ENCODE peak calls at places on chromosomes 13 and 19, in seven cellular contexts. A is nephron progenitor cell, L is ascending aorta, B is heart left ventricle, W is stomach, I is transverse colon, P is left lung. H is an unnamed sample.
A peak's percentile ranks its signal among the peaks of the same experiment; 100 is the strongest.

GRCh38 chr13:95741584-95742563 is 64.9 kb downstream of the DNAJC3 start:
- DNase-seq in A (no peak), L (no peak), B (no peak), W (no peak), I (no peak), P (no peak), H (no peak)

GRCh38 chr13:74226791-74227475 is 92.7 kb upstream of the KLF12 start:
- DNase-seq in A (no peak), L (no peak), B (no peak), W (no peak), I (no peak), P (no peak), H (no peak)

GRCh38 chr13:79361299-79361698 is 44.8 kb downstream of the RBM26 start:
- DNase-seq in A (no peak), L (no peak), B (no peak), W (no peak), I (no peak), P (no peak), H (no peak)

GRCh38 chr19:18520848-18521691 is 800 bp downstream of the ELL start:
- DNase-seq in A (peak; percentile 54), L (peak; percentile 73), B (peak; percentile 58), W (peak; percentile 50), I (peak; percentile 78), P (peak; percentile 51), H (no peak)

GRCh38 chr19:55113570-55114039 is 3.8 kb downstream of the PPP1R12C start:
- DNase-seq in A (peak; percentile 82), L (peak; percentile 96), B (peak; percentile 97), W (peak; percentile 58), I (peak; percentile 81), P (peak; percentile 82), H (no peak)

GRCh38 chr19:18368504-18369222 is 17.3 kb upstream of the GDF15 start:
- DNase-seq in A (no peak), L (no peak), B (no peak), W (peak; percentile 62), I (no peak), P (peak; percentile 62), H (no peak)

GRCh38 chr19:39171479-39172465 is 25.0 kb upstream of the NCCRP1 start:
- DNase-seq in A (no peak), L (no peak), B (no peak), W (no peak), I (no peak), P (no peak), H (no peak)

GRCh38 chr19:294341-294818 is 3.2 kb upstream of the PLPP2 start:
- DNase-seq in A (peak; percentile 42), L (no peak), B (no peak), W (peak; percentile 25), I (no peak), P (no peak), H (no peak)

GRCh38 chr19:44747739-44748425 is 626 bp upstream of the BCL3 start:
- DNase-seq in A (no peak), L (peak; percentile 78), B (peak; percentile 84), W (peak; percentile 69), I (peak; percentile 84), P (peak; percentile 86), H (peak; percentile 66)

GRCh38 chr13:46995874-46996273 is 99.0 kb upstream of the HTR2A start:
- DNase-seq in A (no peak), L (no peak), B (no peak), W (no peak), I (no peak), P (no peak), H (no peak)

GRCh38 chr19:3785464-3785937 is 680 bp downstream of the MATK start:
- DNase-seq in A (no peak), L (no peak), B (no peak), W (no peak), I (no peak), P (no peak), H (no peak)

GRCh38 chr19:42293539-42293938 is 8.4 kb upstream of the PRR19 start:
- DNase-seq in A (no peak), L (no peak), B (no peak), W (no peak), I (no peak), P (no peak), H (no peak)

GRCh38 chr19:38685666-38686529 is 38.4 kb downstream of the ACTN4 start:
- DNase-seq in A (no peak), L (no peak), B (no peak), W (no peak), I (no peak), P (no peak), H (peak; percentile 61)

GRCh38 chr13:98839826-98840769 is 87.6 kb upstream of the SLC15A1 start:
- DNase-seq in A (peak; percentile 76), L (no peak), B (peak; percentile 77), W (peak; percentile 62), I (peak; percentile 51), P (no peak), H (peak; percentile 36)

GRCh38 chr13:30293995-30294394 is 13.4 kb downstream of the KATNAL1 start:
- DNase-seq in A (no peak), L (no peak), B (no peak), W (no peak), I (no peak), P (no peak), H (no peak)

GRCh38 chr13:55000844-55001243 is 1972.2 kb downstream of the OLFM4 start:
- DNase-seq in A (no peak), L (no peak), B (no peak), W (no peak), I (no peak), P (no peak), H (no peak)

GRCh38 chr13:98026457-98026857 is 73.0 kb downstream of the IPO5 start:
- DNase-seq in A (no peak), L (no peak), B (no peak), W (no peak), I (no peak), P (no peak), H (no peak)

GRCh38 chr19:1455336-1456120 is 5.6 kb downstream of the APC2 start:
- DNase-seq in A (peak; percentile 72), L (no peak), B (no peak), W (peak; percentile 67), I (peak; percentile 83), P (no peak), H (peak; percentile 66)

GRCh38 chr19:45569619-45570421 is 14.8 kb downstream of the OPA3 start:
- DNase-seq in A (peak; percentile 79), L (peak; percentile 76), B (peak; percentile 71), W (peak; percentile 76), I (peak; percentile 87), P (peak; percentile 50), H (peak; percentile 80)

GRCh38 chr19:13842294-13843103 is 34.4 kb upstream of the NANOS3 start:
- DNase-seq in A (peak; percentile 74), L (peak; percentile 94), B (peak; percentile 93), W (peak; percentile 85), I (peak; percentile 88), P (peak; percentile 88), H (peak; percentile 83)

GRCh38 chr19:16249826-16250434 is 52.2 kb downstream of the AP1M1 start:
- DNase-seq in A (no peak), L (no peak), B (no peak), W (no peak), I (no peak), P (no peak), H (no peak)

GRCh38 chr13:33312150-33312908 is 26.8 kb upstream of the STARD13 start:
- DNase-seq in A (no peak), L (no peak), B (no peak), W (no peak), I (no peak), P (no peak), H (no peak)

GRCh38 chr13:48412100-48412556 is 785 bp downstream of the LPAR6 start:
- DNase-seq in A (no peak), L (no peak), B (no peak), W (no peak), I (no peak), P (no peak), H (peak; percentile 4)

GRCh38 chr19:9791552-9792181 is 23.1 kb upstream of the ZNF846 start:
- DNase-seq in A (peak; percentile 99), L (peak; percentile 98), B (peak; percentile 97), W (peak; percentile 97), I (peak; percentile 98), P (peak; percentile 97), H (peak; percentile 84)

GRCh38 chr19:55088543-55089265 is 13.0 kb downstream of the EPS8L1 start:
- DNase-seq in A (peak; percentile 97), L (peak; percentile 83), B (peak; percentile 78), W (peak; percentile 81), I (peak; percentile 82), P (no peak), H (peak; percentile 93)

GRCh38 chr13:62287764-62288163 is 872.1 kb upstream of the PCDH20 start:
- DNase-seq in A (no peak), L (no peak), B (no peak), W (no peak), I (no peak), P (no peak), H (no peak)

GRCh38 chr19:48718711-48719231 is 754 bp downstream of the MAMSTR start:
- DNase-seq in A (no peak), L (no peak), B (peak; percentile 56), W (no peak), I (no peak), P (no peak), H (no peak)

GRCh38 chr19:34676697-34677385 is at the start of gene SCGB2B2:
- DNase-seq in A (no peak), L (peak; percentile 77), B (peak; percentile 90), W (no peak), I (no peak), P (no peak), H (no peak)
- TF ChIP-seq CTCF in A (no peak), L (no peak), B (no peak), W (no peak), I (no peak), P (no peak), H (no peak)

DNA sequence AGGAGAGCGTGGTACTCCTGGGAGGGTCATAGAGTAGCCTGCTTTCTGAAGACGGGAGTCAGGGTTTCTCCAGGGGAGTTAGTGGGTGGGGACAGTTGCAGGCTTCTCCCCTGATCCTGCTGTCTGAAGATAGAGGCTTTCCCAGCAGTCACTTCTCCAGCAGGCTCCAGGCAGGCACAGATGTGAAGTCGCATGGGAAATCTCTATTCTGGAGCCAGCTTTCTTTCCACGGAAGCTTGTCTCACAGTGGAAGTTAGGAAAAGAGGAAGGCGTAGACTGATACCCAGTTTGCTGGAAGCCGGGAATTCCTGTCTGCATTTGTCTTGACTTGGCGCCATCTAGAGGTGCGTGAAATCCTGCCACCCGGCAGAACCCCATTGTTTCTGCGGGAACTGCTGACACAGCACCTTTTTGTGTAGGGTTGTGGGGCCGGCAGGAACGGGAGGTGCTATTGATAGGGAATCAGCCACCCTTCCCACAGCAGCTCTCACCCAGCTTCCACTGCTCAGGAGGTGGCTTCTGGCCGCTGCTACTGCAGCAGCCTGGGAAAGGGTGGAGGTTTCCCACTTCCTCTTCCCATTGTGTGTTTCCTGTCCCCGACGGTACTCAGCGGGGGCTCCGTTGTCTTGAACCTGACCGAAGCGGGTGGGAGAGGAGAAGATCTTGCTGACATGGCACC is 28.5 kb upstream of the NPAS1 start:
- DNase-seq in A (peak; percentile 79), L (peak; percentile 91), B (peak; percentile 88), W (peak; percentile 80), I (peak; percentile 86), P (peak; percentile 78), H (peak; percentile 85)
- TF ChIP-seq CTCF in A (peak; percentile 75), L (peak; percentile 82), B (peak; percentile 84), W (peak; percentile 77), I (peak; percentile 86), P (peak; percentile 59), H (peak; percentile 80)

GRCh38 chr13:41458939-41459753 is 1.8 kb downstream of the RGCC start:
- DNase-seq in A (no peak), L (no peak), B (peak; percentile 43), W (peak; percentile 46), I (peak; percentile 65), P (peak; percentile 58), H (peak; percentile 65)
- TF ChIP-seq CTCF in A (peak; percentile 39), L (peak; percentile 25), B (peak; percentile 48), W (peak; percentile 57), I (peak; percentile 55), P (peak; percentile 49), H (peak; percentile 68)

GRCh38 chr19:5038631-5039271 is 69.8 kb downstream of the KDM4B start:
- DNase-seq in A (no peak), L (no peak), B (no peak), W (peak; percentile 40), I (no peak), P (no peak), H (no peak)
- TF ChIP-seq CTCF in A (peak; percentile 46), L (peak; percentile 24), B (peak; percentile 26), W (peak; percentile 60), I (peak; percentile 56), P (peak; percentile 24), H (peak; percentile 65)